ENCODE peak calls at places on chromosomes 16 and 17, in eight cellular contexts. One of them, this sample, is unnamed.

GRCh38 chr17:67435122-67435521 is 58.0 kb downstream of the PITPNC1 start:
- DNase-seq in GM23338: no peak
- DNase-seq in lung: no peak
- DNase-seq in kidney epithelial cell: no peak
- DNase-seq in breast epithelium: no peak
- DNase-seq in cardiac fibroblast: peak; percentile 43
- DNase-seq in PC-9: no peak
- DNase-seq in WTC11: no peak
- DNase-seq in this sample: no peak

GRCh38 chr16:47461598-47462266 is 601 bp downstream of the PHKB start:
- DNase-seq in breast epithelium: no peak
- DNase-seq in lung: peak; percentile 52
- DNase-seq in kidney epithelial cell: no peak
- DNase-seq in cardiac fibroblast: peak; percentile 66
- DNase-seq in WTC11: no peak
- DNase-seq in PC-9: peak; percentile 37
- DNase-seq in GM23338: peak; percentile 60
- DNase-seq in this sample: no peak

GRCh38 chr17:12522743-12523181 is 142.9 kb upstream of the MYOCD start:
- DNase-seq in lung: peak; percentile 40
- DNase-seq in WTC11: no peak
- DNase-seq in kidney epithelial cell: peak; percentile 70
- DNase-seq in PC-9: no peak
- DNase-seq in cardiac fibroblast: peak; percentile 51
- DNase-seq in GM23338: peak; percentile 15
- DNase-seq in breast epithelium: no peak
- DNase-seq in this sample: peak; percentile 86

GRCh38 chr17:55168970-55169687 is 95.6 kb upstream of the HLF start:
- DNase-seq in kidney epithelial cell: no peak
- DNase-seq in cardiac fibroblast: no peak
- DNase-seq in lung: no peak
- DNase-seq in PC-9: no peak
- DNase-seq in GM23338: no peak
- DNase-seq in WTC11: no peak
- DNase-seq in breast epithelium: no peak
- DNase-seq in this sample: no peak

GRCh38 chr16:88482630-88483391 is 29.7 kb downstream of the ZFPM1 start:
- DNase-seq in breast epithelium: no peak
- DNase-seq in kidney epithelial cell: no peak
- DNase-seq in lung: no peak
- DNase-seq in PC-9: no peak
- DNase-seq in GM23338: no peak
- DNase-seq in cardiac fibroblast: no peak
- DNase-seq in WTC11: no peak
- DNase-seq in this sample: no peak

GRCh38 chr17:74339537-74340195 is 13.6 kb downstream of the KIF19 start:
- DNase-seq in WTC11: no peak
- DNase-seq in kidney epithelial cell: no peak
- DNase-seq in breast epithelium: no peak
- DNase-seq in GM23338: no peak
- DNase-seq in cardiac fibroblast: no peak
- DNase-seq in lung: no peak
- DNase-seq in PC-9: no peak
- DNase-seq in this sample: no peak

GRCh38 chr17:49438439-49438861 is 23.8 kb upstream of the PHB1 start:
- DNase-seq in lung: no peak
- DNase-seq in GM23338: peak; percentile 32
- DNase-seq in cardiac fibroblast: no peak
- DNase-seq in kidney epithelial cell: no peak
- DNase-seq in breast epithelium: no peak
- DNase-seq in PC-9: no peak
- DNase-seq in WTC11: no peak
- DNase-seq in this sample: no peak

GRCh38 chr17:70278846-70279465 is 109.6 kb downstream of the KCNJ2 start:
- DNase-seq in kidney epithelial cell: no peak
- DNase-seq in cardiac fibroblast: no peak
- DNase-seq in GM23338: no peak
- DNase-seq in PC-9: no peak
- DNase-seq in breast epithelium: no peak
- DNase-seq in WTC11: no peak
- DNase-seq in lung: no peak
- DNase-seq in this sample: no peak

GRCh38 chr16:50208460-50208931 is 55.4 kb downstream of the TENT4B start:
- DNase-seq in GM23338: no peak
- DNase-seq in lung: no peak
- DNase-seq in cardiac fibroblast: no peak
- DNase-seq in PC-9: no peak
- DNase-seq in WTC11: no peak
- DNase-seq in kidney epithelial cell: no peak
- DNase-seq in breast epithelium: no peak
- DNase-seq in this sample: no peak

GRCh38 chr16:50209548-50210265 is 56.6 kb downstream of the TENT4B start:
- DNase-seq in WTC11: peak; percentile 16
- DNase-seq in breast epithelium: no peak
- DNase-seq in lung: no peak
- DNase-seq in cardiac fibroblast: no peak
- DNase-seq in kidney epithelial cell: no peak
- DNase-seq in GM23338: peak; percentile 22
- DNase-seq in PC-9: no peak
- DNase-seq in this sample: no peak

GRCh38 chr16:50213939-50214519 is 52.3 kb upstream of the ADCY7 start:
- DNase-seq in cardiac fibroblast: peak; percentile 64
- DNase-seq in breast epithelium: no peak
- DNase-seq in kidney epithelial cell: no peak
- DNase-seq in WTC11: no peak
- DNase-seq in lung: no peak
- DNase-seq in GM23338: peak; percentile 52
- DNase-seq in PC-9: no peak
- DNase-seq in this sample: no peak

GRCh38 chr16:50207652-50208051 is 54.5 kb downstream of the TENT4B start:
- DNase-seq in PC-9: no peak
- DNase-seq in cardiac fibroblast: peak; percentile 56
- DNase-seq in breast epithelium: no peak
- DNase-seq in GM23338: no peak
- DNase-seq in WTC11: no peak
- DNase-seq in kidney epithelial cell: no peak
- DNase-seq in lung: no peak
- DNase-seq in this sample: no peak

GRCh38 chr16:50210266-50211038 is 55.9 kb upstream of the ADCY7 start:
- DNase-seq in WTC11: peak; percentile 74
- DNase-seq in PC-9: peak; percentile 53
- DNase-seq in kidney epithelial cell: peak; percentile 42
- DNase-seq in GM23338: peak; percentile 88
- DNase-seq in cardiac fibroblast: peak; percentile 97
- DNase-seq in lung: peak; percentile 76
- DNase-seq in breast epithelium: peak; percentile 58
- DNase-seq in this sample: peak; percentile 90
- TF ChIP-seq CTCF in WTC11: no peak
- TF ChIP-seq CTCF in PC-9: peak; percentile 68
- TF ChIP-seq CTCF in kidney epithelial cell: peak; percentile 89
- TF ChIP-seq CTCF in GM23338: peak; percentile 79
- TF ChIP-seq CTCF in cardiac fibroblast: peak; percentile 80
- TF ChIP-seq CTCF in lung: peak; percentile 42
- TF ChIP-seq CTCF in breast epithelium: peak; percentile 59
- TF ChIP-seq CTCF in this sample: peak; percentile 90

DNA sequence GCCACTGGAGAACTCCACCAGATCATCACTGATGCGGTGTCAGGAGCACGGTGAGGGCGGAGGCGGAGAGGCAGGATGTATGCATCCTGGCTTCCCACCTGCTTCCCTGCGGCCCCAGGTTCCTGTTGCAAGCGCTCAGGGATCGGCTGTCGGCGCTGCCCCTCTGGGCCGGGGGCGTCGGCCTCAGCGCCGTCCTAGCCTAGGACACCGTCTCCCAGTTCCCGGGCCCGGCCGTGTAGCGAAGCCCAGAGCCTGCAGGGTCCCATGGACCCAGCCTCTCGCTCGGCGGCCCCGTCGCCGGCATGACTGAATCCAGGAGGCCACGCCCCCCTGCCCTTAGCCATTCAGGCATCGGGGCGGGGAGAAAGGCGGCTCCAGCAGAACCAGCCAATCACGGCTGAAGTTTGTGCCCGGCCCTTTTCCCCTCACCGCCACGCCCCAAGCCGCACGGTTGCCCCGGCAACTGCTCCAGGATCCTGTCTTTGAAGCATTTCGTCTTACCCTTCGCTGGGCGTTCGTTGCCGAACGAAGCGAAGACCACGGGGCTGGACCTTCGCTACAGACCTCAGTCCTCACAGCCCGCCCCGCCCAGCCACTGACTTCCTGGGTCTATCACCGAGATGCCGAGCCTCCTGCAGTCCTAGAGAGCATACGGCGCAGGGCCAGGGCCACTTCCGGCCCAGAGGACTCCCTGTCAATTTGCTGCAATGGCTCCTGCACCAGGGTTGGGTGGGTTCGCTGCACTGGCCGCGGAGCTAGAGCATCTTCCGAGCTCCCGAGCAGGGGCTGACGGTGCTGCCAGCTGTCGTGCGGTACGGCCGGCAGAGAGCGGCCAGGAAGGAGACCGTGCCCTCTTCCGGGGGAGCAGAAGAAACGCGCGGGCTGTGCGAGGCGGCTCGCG is 10.6 kb upstream of the ZNF213 start:
- DNase-seq in lung: peak; percentile 97
- DNase-seq in cardiac fibroblast: peak; percentile 94
- DNase-seq in breast epithelium: peak; percentile 93
- DNase-seq in PC-9: peak; percentile 97
- DNase-seq in GM23338: peak; percentile 99
- DNase-seq in WTC11: peak; percentile 99
- DNase-seq in kidney epithelial cell: peak; percentile 66
- DNase-seq in this sample: peak; percentile 98
- TF ChIP-seq CTCF in lung: peak; percentile 2
- TF ChIP-seq CTCF in cardiac fibroblast: peak; percentile 34
- TF ChIP-seq CTCF in breast epithelium: no peak
- TF ChIP-seq CTCF in PC-9: no peak
- TF ChIP-seq CTCF in GM23338: peak; percentile 39
- TF ChIP-seq CTCF in WTC11: no peak
- TF ChIP-seq CTCF in kidney epithelial cell: peak; percentile 36
- TF ChIP-seq CTCF in this sample: peak; percentile 27

GRCh38 chr17:33291248-33292183 is 1.6 kb downstream of the ASIC2 start:
- DNase-seq in kidney epithelial cell: no peak
- DNase-seq in breast epithelium: no peak
- DNase-seq in cardiac fibroblast: peak; percentile 8
- DNase-seq in WTC11: peak; percentile 58
- DNase-seq in PC-9: no peak
- DNase-seq in GM23338: peak; percentile 71
- DNase-seq in lung: no peak
- DNase-seq in this sample: no peak

GRCh38 chr17:33292981-33293867 is at the start of gene ASIC2:
- DNase-seq in cardiac fibroblast: no peak
- DNase-seq in PC-9: peak; percentile 29
- DNase-seq in breast epithelium: no peak
- DNase-seq in GM23338: peak; percentile 85
- DNase-seq in kidney epithelial cell: no peak
- DNase-seq in lung: no peak
- DNase-seq in WTC11: peak; percentile 68
- DNase-seq in this sample: no peak

GRCh38 chr17:33290156-33290697 is 2.9 kb downstream of the ASIC2 start:
- DNase-seq in cardiac fibroblast: no peak
- DNase-seq in breast epithelium: no peak
- DNase-seq in PC-9: no peak
- DNase-seq in lung: no peak
- DNase-seq in kidney epithelial cell: no peak
- DNase-seq in WTC11: no peak
- DNase-seq in GM23338: no peak
- DNase-seq in this sample: no peak

GRCh38 chr17:33294994-33295393 is 1.9 kb upstream of the ASIC2 start:
- DNase-seq in WTC11: no peak
- DNase-seq in breast epithelium: no peak
- DNase-seq in GM23338: no peak
- DNase-seq in kidney epithelial cell: no peak
- DNase-seq in PC-9: no peak
- DNase-seq in cardiac fibroblast: no peak
- DNase-seq in lung: no peak
- DNase-seq in this sample: no peak

GRCh38 chr17:33292184-33292980 is 713 bp downstream of the ASIC2 start:
- DNase-seq in kidney epithelial cell: no peak
- DNase-seq in PC-9: peak; percentile 33
- DNase-seq in GM23338: peak; percentile 58
- DNase-seq in lung: no peak
- DNase-seq in cardiac fibroblast: no peak
- DNase-seq in WTC11: peak; percentile 66
- DNase-seq in breast epithelium: no peak
- DNase-seq in this sample: no peak
- TF ChIP-seq CTCF in kidney epithelial cell: peak; percentile 75
- TF ChIP-seq CTCF in PC-9: no peak
- TF ChIP-seq CTCF in GM23338: peak; percentile 59
- TF ChIP-seq CTCF in lung: no peak
- TF ChIP-seq CTCF in cardiac fibroblast: peak; percentile 7
- TF ChIP-seq CTCF in WTC11: peak; percentile 31
- TF ChIP-seq CTCF in breast epithelium: no peak
- TF ChIP-seq CTCF in this sample: no peak

GRCh38 chr16:90002759-90003158 is 16.5 kb downstream of the DBNDD1 start:
- DNase-seq in lung: no peak
- DNase-seq in cardiac fibroblast: no peak
- DNase-seq in WTC11: no peak
- DNase-seq in PC-9: no peak
- DNase-seq in breast epithelium: no peak
- DNase-seq in kidney epithelial cell: no peak
- DNase-seq in GM23338: no peak
- DNase-seq in this sample: no peak

GRCh38 chr16:90000733-90001427 is 18.4 kb downstream of the DBNDD1 start:
- DNase-seq in kidney epithelial cell: no peak
- DNase-seq in lung: no peak
- DNase-seq in breast epithelium: no peak
- DNase-seq in cardiac fibroblast: no peak
- DNase-seq in GM23338: no peak
- DNase-seq in PC-9: no peak
- DNase-seq in WTC11: no peak
- DNase-seq in this sample: no peak

GRCh38 chr16:90001761-90002503 is 17.3 kb downstream of the DBNDD1 start:
- DNase-seq in PC-9: no peak
- DNase-seq in breast epithelium: no peak
- DNase-seq in kidney epithelial cell: no peak
- DNase-seq in cardiac fibroblast: no peak
- DNase-seq in GM23338: no peak
- DNase-seq in WTC11: no peak
- DNase-seq in lung: no peak
- DNase-seq in this sample: no peak

GRCh38 chr16:89996178-89996489 is 23.1 kb downstream of the DBNDD1 start:
- DNase-seq in WTC11: no peak
- DNase-seq in PC-9: no peak
- DNase-seq in breast epithelium: no peak
- DNase-seq in lung: no peak
- DNase-seq in cardiac fibroblast: no peak
- DNase-seq in kidney epithelial cell: no peak
- DNase-seq in GM23338: no peak
- DNase-seq in this sample: no peak

DNA sequence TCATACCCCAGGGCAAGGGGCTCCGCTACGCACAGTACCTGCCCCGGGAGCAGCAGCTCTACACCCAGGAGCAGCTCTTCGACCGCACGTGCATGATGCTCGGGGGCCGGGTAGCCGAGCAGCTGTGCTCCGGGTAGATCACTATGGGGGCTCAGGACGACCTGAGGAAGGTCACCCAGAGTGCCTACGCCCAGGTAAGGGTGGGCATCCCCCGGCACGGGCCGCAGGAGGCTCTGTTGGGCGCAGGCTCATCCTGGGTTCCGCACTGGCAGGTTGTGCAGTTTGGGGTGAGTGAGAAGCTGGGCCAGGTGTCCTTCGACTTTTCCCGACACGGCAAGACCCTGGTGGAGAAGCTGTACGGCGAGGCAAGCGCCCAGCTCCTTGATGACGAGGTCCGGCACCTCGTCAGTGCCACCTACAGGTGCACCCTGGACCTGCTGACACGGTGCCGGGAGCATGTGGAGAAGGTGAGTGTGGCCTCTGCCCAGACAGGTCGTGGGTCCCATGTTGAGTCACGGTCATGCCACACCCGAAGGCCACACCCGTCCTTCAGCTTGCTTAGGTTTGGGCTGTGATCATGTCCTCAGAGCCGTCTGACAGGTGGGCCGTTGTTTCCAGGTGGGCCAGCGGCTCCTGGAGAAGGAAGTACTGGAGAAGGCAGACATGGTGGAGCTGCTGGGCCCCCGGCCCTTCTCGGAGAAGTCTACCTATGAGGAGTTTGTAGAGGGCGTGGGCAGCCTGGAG is 19.3 kb downstream of the DBNDD1 start:
- DNase-seq in PC-9: no peak
- DNase-seq in kidney epithelial cell: no peak
- DNase-seq in lung: no peak
- DNase-seq in cardiac fibroblast: no peak
- DNase-seq in breast epithelium: no peak
- DNase-seq in WTC11: no peak
- DNase-seq in GM23338: no peak
- DNase-seq in this sample: no peak
- TF ChIP-seq CTCF in PC-9: no peak
- TF ChIP-seq CTCF in kidney epithelial cell: no peak
- TF ChIP-seq CTCF in lung: no peak
- TF ChIP-seq CTCF in cardiac fibroblast: no peak
- TF ChIP-seq CTCF in breast epithelium: no peak
- TF ChIP-seq CTCF in WTC11: no peak
- TF ChIP-seq CTCF in GM23338: peak; percentile 31
- TF ChIP-seq CTCF in this sample: no peak